ENCODE peak calls at places on chromosomes 16 and 17, in nine cellular contexts. X is GM04504; G is substantia nigra; A is activated T-helper 1 cell treated with anti-CD3 and anti-CD28 coated beads, Interleukin-12 subunit alpha, Interleukin-12 subunit beta, Interleukin-2, Interleukin-4 antibody, amounts not matched to agents 30 ng/mL and 10 ng/mL and 1 ng/mL, durations not matched to agents 14 hours and 24 hours and 36 hours; W is EL; S is astrocyte of the spinal cord; F is NCI-H748 treated with DMSO at 0.1 percent for 48 hours; J is PC-3; B is activated CD4-positive, alpha-beta T cell treated with anti-CD3 and anti-CD28 coated beads for 36 hours. M is an unnamed sample.

GRCh38 chr17:980406-981291 is 1.1 kb upstream of the NXN start:
- DNase-seq in X (no peak), G (peak; percentile 68), A (peak; percentile 75), W (peak; percentile 89), S (peak; percentile 86), F (peak; percentile 93), J (peak; percentile 89), B (peak; percentile 87), M (peak; percentile 91)

GRCh38 chr16:49855280-49855821 is 561 bp downstream of the ZNF423 start:
- DNase-seq in X (peak; percentile 29), G (peak; percentile 77), A (peak; percentile 66), W (peak; percentile 65), S (peak; percentile 85), F (peak; percentile 17), J (peak; percentile 46), B (peak; percentile 65), M (peak; percentile 85)

GRCh38 chr17:47692895-47693666 is 880 bp upstream of the TBKBP1 start:
- DNase-seq in X (no peak), G (no peak), A (no peak), W (no peak), S (no peak), F (no peak), J (no peak), B (no peak), M (peak; percentile 29)

GRCh38 chr17:74898376-74898946 is 5.0 kb upstream of the FADS6 start:
- DNase-seq in X (no peak), G (no peak), A (no peak), W (no peak), S (no peak), F (no peak), J (no peak), B (no peak), M (no peak)

GRCh38 chr17:42346473-42346872 is 41.8 kb downstream of the STAT3 start:
- DNase-seq in X (no peak), G (no peak), A (no peak), W (no peak), S (no peak), F (no peak), J (no peak), B (no peak), M (no peak)

GRCh38 chr17:47222032-47222431 is 12.9 kb downstream of the MYL4 start:
- DNase-seq in X (no peak), G (no peak), A (no peak), W (no peak), S (no peak), F (no peak), J (no peak), B (no peak), M (no peak)

GRCh38 chr17:7217113-7217987 is 2.3 kb downstream of the DLG4 start:
- DNase-seq in X (no peak), G (peak; percentile 51), A (no peak), W (peak; percentile 73), S (peak; percentile 81), F (no peak), J (peak; percentile 45), B (peak; percentile 57), M (peak; percentile 81)

GRCh38 chr17:31487063-31487647 is 95.7 kb downstream of the RAB11FIP4 start:
- DNase-seq in X (no peak), G (no peak), A (no peak), W (no peak), S (no peak), F (no peak), J (no peak), B (no peak), M (no peak)

GRCh38 chr17:68288804-68289203 is 2.1 kb downstream of the SLC16A6 start:
- DNase-seq in X (no peak), G (no peak), A (no peak), W (no peak), S (no peak), F (no peak), J (no peak), B (peak; percentile 42), M (peak; percentile 31)

GRCh38 chr17:35865412-35866355 is 3.0 kb downstream of the HEATR9 start:
- DNase-seq in X (peak; percentile 14), G (no peak), A (no peak), W (peak; percentile 53), S (peak; percentile 50), F (no peak), J (peak; percentile 57), B (no peak), M (peak; percentile 40)

GRCh38 chr17:38344127-38344745 is 480 bp upstream of the GPR179 start:
- DNase-seq in X (no peak), G (peak; percentile 29), A (no peak), W (no peak), S (no peak), F (no peak), J (no peak), B (no peak), M (no peak)

GRCh38 chr17:64281962-64282752 is 19.1 kb upstream of the TEX2 start:
- DNase-seq in X (no peak), G (peak; percentile 36), A (peak; percentile 28), W (peak; percentile 74), S (peak; percentile 78), F (peak; percentile 44), J (peak; percentile 85), B (peak; percentile 76), M (peak; percentile 75)

GRCh38 chr17:81710514-81711308 is 1.4 kb upstream of the SLC25A10 start:
- DNase-seq in X (no peak), G (no peak), A (no peak), W (peak; percentile 20), S (no peak), F (peak; percentile 50), J (peak; percentile 30), B (peak; percentile 57), M (peak; percentile 36)

GRCh38 chr16:51154271-51155171 is 3.5 kb upstream of the SALL1 start:
- DNase-seq in X (no peak), G (peak; percentile 58), A (no peak), W (no peak), S (peak; percentile 35), F (no peak), J (no peak), B (no peak), M (peak; percentile 66)

GRCh38 chr17:43094129-43094834 is 30.9 kb downstream of the BRCA1 start:
- DNase-seq in X (peak; percentile 53), G (no peak), A (no peak), W (peak; percentile 46), S (peak; percentile 26), F (no peak), J (no peak), B (no peak), M (no peak)

GRCh38 chr17:75755205-75755901 is 9.6 kb downstream of the GALK1 start:
- DNase-seq in X (no peak), G (no peak), A (no peak), W (peak; percentile 49), S (no peak), F (no peak), J (no peak), B (peak; percentile 42), M (no peak)

GRCh38 chr17:36524428-36524876 is 10.2 kb downstream of the MYO19 start:
- DNase-seq in X (no peak), G (no peak), A (no peak), W (peak; percentile 25), S (no peak), F (no peak), J (peak; percentile 75), B (peak; percentile 29), M (no peak)

GRCh38 chr17:19327039-19327776 is 35.3 kb downstream of the B9D1 start:
- DNase-seq in X (peak; percentile 61), G (no peak), A (no peak), W (peak; percentile 86), S (peak; percentile 88), F (no peak), J (peak; percentile 87), B (no peak), M (peak; percentile 58)

GRCh38 chr17:50117202-50118040 is 12.5 kb downstream of the SAMD14 start:
- DNase-seq in X (no peak), G (no peak), A (peak; percentile 53), W (no peak), S (peak; percentile 47), F (no peak), J (peak; percentile 85), B (peak; percentile 83), M (peak; percentile 74)

GRCh38 chr17:21043296-21044232 is 753 bp upstream of the USP22 start:
- DNase-seq in X (peak; percentile 97), G (peak; percentile 99), A (peak; percentile 95), W (peak; percentile 99), S (peak; percentile 100), F (peak; percentile 99), J (peak; percentile 99), B (peak; percentile 99), M (peak; percentile 99)

GRCh38 chr17:82493517-82493840 is 26.1 kb upstream of the FOXK2 start:
- DNase-seq in X (no peak), G (no peak), A (no peak), W (peak; percentile 41), S (no peak), F (no peak), J (no peak), B (no peak), M (peak; percentile 17)

GRCh38 chr17:16085066-16085699 is 85.6 kb downstream of the TTC19 start:
- DNase-seq in X (peak; percentile 70), G (no peak), A (no peak), W (peak; percentile 33), S (peak; percentile 71), F (no peak), J (peak; percentile 57), B (no peak), M (peak; percentile 73)

GRCh38 chr16:47604306-47604705 is 143.2 kb downstream of the PHKB start:
- DNase-seq in X (no peak), G (no peak), A (no peak), W (no peak), S (no peak), F (no peak), J (no peak), B (no peak), M (no peak)

GRCh38 chr16:3904875-3905274 is 24.4 kb upstream of the CREBBP start:
- DNase-seq in X (no peak), G (no peak), A (no peak), W (no peak), S (no peak), F (no peak), J (no peak), B (no peak), M (no peak)

GRCh38 chr17:80080081-80080480 is 21.3 kb upstream of the GAA start:
- DNase-seq in X (no peak), G (no peak), A (no peak), W (peak; percentile 32), S (no peak), F (no peak), J (no peak), B (no peak), M (no peak)

GRCh38 chr17:61460796-61461585 is 8.8 kb downstream of the TBX4 start:
- DNase-seq in X (no peak), G (no peak), A (no peak), W (no peak), S (no peak), F (no peak), J (no peak), B (no peak), M (no peak)

GRCh38 chr16:27110524-27110896 is 43.8 kb downstream of the C16orf82 start:
- DNase-seq in X (no peak), G (no peak), A (no peak), W (no peak), S (no peak), F (no peak), J (no peak), B (no peak), M (peak; percentile 2)

GRCh38 chr17:55783684-55784245 is 32.9 kb downstream of the PCTP start:
- DNase-seq in X (peak; percentile 57), G (no peak), A (no peak), W (peak; percentile 51), S (peak; percentile 12), F (no peak), J (no peak), B (no peak), M (peak; percentile 23)

GRCh38 chr17:58120195-58120822 is 27.9 kb upstream of the OR4D1 start:
- DNase-seq in X (peak; percentile 25), G (no peak), A (peak; percentile 33), W (peak; percentile 43), S (peak; percentile 68), F (no peak), J (peak; percentile 79), B (peak; percentile 60), M (peak; percentile 65)

GRCh38 chr17:28585891-28586290 is 9.2 kb upstream of the ALDOC start:
- DNase-seq in X (no peak), G (no peak), A (no peak), W (no peak), S (no peak), F (no peak), J (no peak), B (no peak), M (no peak)

GRCh38 chr16:3153077-3153368 is 18.2 kb downstream of the ZNF213 start:
- DNase-seq in X (no peak), G (no peak), A (no peak), W (no peak), S (no peak), F (no peak), J (no peak), B (no peak), M (no peak)